ENCODE peak calls at places on chromosomes 11 and 22, in ten cellular contexts. C is left ventricle myocardium inferior; S is renal cortical epithelial cell; K is lower leg skin; W is stimulated activated CD8-positive, alpha-beta memory T cell treated with anti-CD3 and anti-CD28 coated beads, Interleukin-4, amount 100 ng/mL, for 48 hours; A is kidney tubule cell; G is WTC11; Q is CD4-positive, alpha-beta T cell; N is head of caudate nucleus; I is tibial nerve. Y is an unnamed sample.

GRCh38 chr11:57015679-57016078 is 27.0 kb downstream of the OR5AK2 start:
- DNase-seq in C (no peak), S (no peak), K (no peak), W (no peak), A (no peak), G (no peak), Q (no peak), N (no peak), I (no peak), Y (no peak)

GRCh38 chr11:61949169-61950034 is 749 bp upstream of the BEST1 start:
- DNase-seq in C (peak; percentile 70), S (no peak), K (peak; percentile 82), W (no peak), A (peak; percentile 35), G (peak; percentile 76), Q (no peak), N (peak; percentile 91), I (peak; percentile 76), Y (no peak)

GRCh38 chr11:13229136-13229535 is 48.5 kb upstream of the BMAL1 start:
- DNase-seq in C (no peak), S (no peak), K (no peak), W (no peak), A (peak; percentile 25), G (no peak), Q (no peak), N (no peak), I (no peak), Y (no peak)

GRCh38 chr22:50551160-50551752 is 5.6 kb downstream of the KLHDC7B start:
- DNase-seq in C (no peak), S (no peak), K (no peak), W (no peak), A (no peak), G (no peak), Q (no peak), N (no peak), I (no peak), Y (no peak)

GRCh38 chr22:24208012-24208749 is 26.9 kb downstream of the SUSD2 start:
- DNase-seq in C (no peak), S (peak; percentile 98), K (peak; percentile 62), W (no peak), A (peak; percentile 82), G (no peak), Q (no peak), N (no peak), I (no peak), Y (no peak)

GRCh38 chr11:19673924-19674390 is 38.7 kb upstream of the NAV2 start:
- DNase-seq in C (peak; percentile 83), S (peak; percentile 56), K (peak; percentile 69), W (no peak), A (no peak), G (no peak), Q (no peak), N (no peak), I (peak; percentile 40), Y (peak; percentile 96)

GRCh38 chr22:46165975-46166374 is 15.6 kb downstream of the PPARA start:
- DNase-seq in C (no peak), S (no peak), K (no peak), W (no peak), A (no peak), G (no peak), Q (no peak), N (no peak), I (no peak), Y (no peak)

GRCh38 chr11:75982309-75982708 is 167.3 kb downstream of the UVRAG start:
- DNase-seq in C (no peak), S (no peak), K (no peak), W (no peak), A (no peak), G (no peak), Q (no peak), N (no peak), I (no peak), Y (no peak)

GRCh38 chr22:48137640-48138039 is 1375.2 kb downstream of the TBC1D22A start:
- DNase-seq in C (no peak), S (no peak), K (no peak), W (no peak), A (no peak), G (no peak), Q (no peak), N (no peak), I (no peak), Y (no peak)

GRCh38 chr11:9838961-9839360 is 175.1 kb downstream of the SWAP70 start:
- DNase-seq in C (no peak), S (peak; percentile 80), K (no peak), W (no peak), A (peak; percentile 59), G (no peak), Q (no peak), N (no peak), I (no peak), Y (no peak)

GRCh38 chr11:69122642-69123431 is 32.9 kb upstream of the SMIM38 start:
- DNase-seq in C (peak; percentile 71), S (peak; percentile 95), K (peak; percentile 63), W (peak; percentile 85), A (peak; percentile 98), G (peak; percentile 86), Q (peak; percentile 31), N (peak; percentile 71), I (no peak), Y (no peak)

GRCh38 chr11:7606496-7606895 is 66.8 kb downstream of the CYB5R2 start:
- DNase-seq in C (no peak), S (peak; percentile 44), K (no peak), W (no peak), A (peak; percentile 28), G (no peak), Q (no peak), N (no peak), I (no peak), Y (no peak)

GRCh38 chr22:34390400-34390799 is 470.1 kb upstream of the LARGE1 start:
- DNase-seq in C (no peak), S (no peak), K (no peak), W (no peak), A (no peak), G (peak; percentile 14), Q (no peak), N (no peak), I (no peak), Y (no peak)

GRCh38 chr11:100925935-100926334 is 203.7 kb downstream of the PGR start:
- DNase-seq in C (no peak), S (peak; percentile 81), K (no peak), W (no peak), A (peak; percentile 51), G (no peak), Q (no peak), N (no peak), I (no peak), Y (no peak)

GRCh38 chr11:33984682-33985389 is 66.7 kb upstream of the CAPRIN1 start:
- DNase-seq in C (no peak), S (no peak), K (no peak), W (no peak), A (no peak), G (no peak), Q (no peak), N (no peak), I (no peak), Y (no peak)

GRCh38 chr11:70545626-70545945 is 147.3 kb downstream of the CTTN start:
- DNase-seq in C (no peak), S (no peak), K (no peak), W (no peak), A (peak; percentile 37), G (no peak), Q (no peak), N (no peak), I (no peak), Y (no peak)

GRCh38 chr11:33391893-33392251 is 134.7 kb downstream of the HIPK3 start:
- DNase-seq in C (no peak), S (no peak), K (no peak), W (no peak), A (no peak), G (no peak), Q (no peak), N (no peak), I (no peak), Y (no peak)

GRCh38 chr11:111285205-111286079 is 12.9 kb upstream of the POU2AF3 start:
- DNase-seq in C (no peak), S (no peak), K (no peak), W (no peak), A (no peak), G (no peak), Q (no peak), N (no peak), I (no peak), Y (no peak)

GRCh38 chr11:115924744-115925567 is 420.7 kb upstream of the CADM1 start:
- DNase-seq in C (no peak), S (peak; percentile 58), K (no peak), W (peak; percentile 44), A (peak; percentile 97), G (no peak), Q (no peak), N (no peak), I (no peak), Y (no peak)

GRCh38 chr11:131916633-131917032 is 546.2 kb downstream of the NTM start:
- DNase-seq in C (no peak), S (no peak), K (no peak), W (no peak), A (no peak), G (no peak), Q (no peak), N (no peak), I (no peak), Y (no peak)

GRCh38 chr11:91296628-91297027 is 928.0 kb upstream of the FAT3 start:
- DNase-seq in C (no peak), S (no peak), K (no peak), W (no peak), A (no peak), G (no peak), Q (no peak), N (no peak), I (no peak), Y (no peak)